ENCODE peak calls at places on chromosomes 1 and 21, in nine cellular contexts. B is heart right ventricle, D is breast epithelium, R is GM12878, C is uterus, X is GM12865, Q is astrocyte, S is Calu3, A is psoas muscle. Z is an unnamed sample.

GRCh38 chr21:33931799-33932390 is 16.3 kb upstream of the ATP5PO start:
- DNase-seq in B (no peak), D (no peak), R (no peak), C (no peak), X (no peak), Q (no peak), S (peak), A (no peak), Z (no peak)

GRCh38 chr1:96236156-96236739 is 485.3 kb upstream of the PTBP2 start:
- DNase-seq in B (no peak), D (no peak), R (no peak), C (peak), X (peak), Q (peak), S (peak), A (no peak), Z (peak)

GRCh38 chr21:28818663-28819278 is 173.9 kb downstream of the LTN1 start:
- DNase-seq in B (no peak), D (no peak), R (no peak), C (no peak), X (no peak), Q (no peak), S (no peak), A (no peak), Z (no peak)

GRCh38 chr1:22379566-22379965 is 72.1 kb upstream of the ZBTB40 start:
- DNase-seq in B (no peak), D (no peak), R (no peak), C (no peak), X (no peak), Q (no peak), S (no peak), A (no peak), Z (no peak)

GRCh38 chr1:8090241-8090702 is 64.2 kb upstream of the ERRFI1 start:
- DNase-seq in B (no peak), D (no peak), R (no peak), C (no peak), X (no peak), Q (peak), S (no peak), A (no peak), Z (no peak)

GRCh38 chr1:219702551-219703215 is 89.8 kb upstream of the ZC3H11B start:
- DNase-seq in B (no peak), D (no peak), R (no peak), C (no peak), X (no peak), Q (peak), S (no peak), A (no peak), Z (no peak)

GRCh38 chr1:234603221-234604204 is 6.5 kb downstream of the IRF2BP2 start:
- DNase-seq in B (no peak), D (no peak), R (no peak), C (no peak), X (no peak), Q (no peak), S (no peak), A (no peak), Z (no peak)

GRCh38 chr1:163069142-163069541 is at the start of gene RGS4:
- DNase-seq in B (peak), D (no peak), R (no peak), C (peak), X (no peak), Q (peak), S (peak), A (peak), Z (peak)

GRCh38 chr1:205920861-205921558 is 22.2 kb downstream of the SLC26A9 start:
- DNase-seq in B (no peak), D (no peak), R (no peak), C (no peak), X (no peak), Q (no peak), S (no peak), A (no peak), Z (no peak)

GRCh38 chr1:93980320-93980744 is 71.1 kb upstream of the GCLM start:
- DNase-seq in B (no peak), D (no peak), R (no peak), C (no peak), X (peak), Q (no peak), S (peak), A (no peak), Z (peak)

GRCh38 chr1:88169144-88169543 is 514.9 kb upstream of the PKN2 start:
- DNase-seq in B (no peak), D (no peak), R (no peak), C (no peak), X (no peak), Q (no peak), S (no peak), A (no peak), Z (no peak)

GRCh38 chr1:8217809-8218208 is 100.1 kb upstream of the SLC45A1 start:
- DNase-seq in B (no peak), D (no peak), R (no peak), C (no peak), X (no peak), Q (no peak), S (no peak), A (no peak), Z (no peak)

GRCh38 chr1:215665212-215665611 is 98.1 kb downstream of the KCTD3 start:
- DNase-seq in B (no peak), D (no peak), R (no peak), C (no peak), X (no peak), Q (peak), S (no peak), A (no peak), Z (no peak)

GRCh38 chr1:24118410-24119242 is 6.7 kb upstream of the MYOM3 start:
- DNase-seq in B (no peak), D (no peak), R (no peak), C (no peak), X (no peak), Q (no peak), S (no peak), A (peak), Z (no peak)

GRCh38 chr1:183278736-183279591 is 92.9 kb downstream of the LAMC2 start:
- DNase-seq in B (no peak), D (no peak), R (no peak), C (no peak), X (no peak), Q (peak), S (no peak), A (no peak), Z (no peak)

GRCh38 chr1:167095368-167095767 is 1.5 kb downstream of the STYXL2 start:
- DNase-seq in B (no peak), D (peak), R (no peak), C (no peak), X (no peak), Q (peak), S (peak), A (no peak), Z (no peak)

GRCh38 chr1:85638412-85638811 is 57.9 kb downstream of the CCN1 start:
- DNase-seq in B (no peak), D (no peak), R (no peak), C (no peak), X (no peak), Q (no peak), S (no peak), A (no peak), Z (no peak)

GRCh38 chr1:34843392-34844251 is 15.9 kb downstream of the SMIM12 start:
- DNase-seq in B (no peak), D (no peak), R (no peak), C (no peak), X (no peak), Q (no peak), S (no peak), A (no peak), Z (peak)

GRCh38 chr1:154717467-154718004 is 109.5 kb upstream of the ADAR start:
- DNase-seq in B (no peak), D (no peak), R (no peak), C (no peak), X (no peak), Q (no peak), S (no peak), A (no peak), Z (no peak)

GRCh38 chr1:3504151-3504822 is 49.8 kb downstream of the ARHGEF16 start:
- DNase-seq in B (no peak), D (no peak), R (no peak), C (peak), X (no peak), Q (peak), S (no peak), A (peak), Z (no peak)

GRCh38 chr1:60978421-60979357 is 103.7 kb upstream of the NFIA start:
- DNase-seq in B (peak), D (no peak), R (peak), C (peak), X (peak), Q (no peak), S (peak), A (peak), Z (peak)

GRCh38 chr1:221794079-221794670 is 52.3 kb upstream of the DUSP10 start:
- DNase-seq in B (no peak), D (no peak), R (peak), C (no peak), X (peak), Q (peak), S (no peak), A (no peak), Z (no peak)

GRCh38 chr1:116503535-116504307 is 67.1 kb downstream of the CD58 start:
- DNase-seq in B (peak), D (no peak), R (no peak), C (no peak), X (peak), Q (no peak), S (no peak), A (no peak), Z (no peak)

GRCh38 chr1:51564124-51564523 is 45.1 kb upstream of the EPS15 start:
- DNase-seq in B (no peak), D (no peak), R (no peak), C (no peak), X (peak), Q (no peak), S (peak), A (no peak), Z (no peak)

GRCh38 chr1:2321258-2321657 is 70.1 kb downstream of the MORN1 start:
- DNase-seq in B (no peak), D (no peak), R (no peak), C (no peak), X (no peak), Q (no peak), S (no peak), A (no peak), Z (no peak)

GRCh38 chr1:206770531-206771352 is at the start of gene IL19:
- DNase-seq in B (no peak), D (no peak), R (no peak), C (no peak), X (peak), Q (peak), S (peak), A (no peak), Z (no peak)

GRCh38 chr1:28925350-28925891 is 11.1 kb downstream of the EPB41 start:
- DNase-seq in B (no peak), D (no peak), R (no peak), C (no peak), X (no peak), Q (no peak), S (no peak), A (no peak), Z (no peak)

GRCh38 chr21:35138665-35139381 is 89.7 kb upstream of the RUNX1 start:
- DNase-seq in B (no peak), D (peak), R (no peak), C (no peak), X (peak), Q (peak), S (peak), A (no peak), Z (no peak)

GRCh38 chr1:243268284-243268653 is 12.4 kb downstream of the SDCCAG8 start:
- DNase-seq in B (no peak), D (no peak), R (no peak), C (no peak), X (no peak), Q (peak), S (no peak), A (no peak), Z (no peak)

GRCh38 chr1:155177192-155177917 is 3.7 kb downstream of the TRIM46 start:
- DNase-seq in B (no peak), D (peak), R (no peak), C (no peak), X (no peak), Q (no peak), S (no peak), A (no peak), Z (peak)

GRCh38 chr1:71464016-71464415 is 383.2 kb upstream of the ZRANB2 start:
- DNase-seq in B (no peak), D (no peak), R (no peak), C (no peak), X (no peak), Q (no peak), S (no peak), A (no peak), Z (no peak)

GRCh38 chr1:82377201-82377884 is 576.6 kb downstream of the ADGRL2 start:
- DNase-seq in B (no peak), D (no peak), R (no peak), C (no peak), X (no peak), Q (peak), S (no peak), A (no peak), Z (no peak)

GRCh38 chr1:162982364-162982763 is 86.8 kb upstream of the RGS4 start:
- DNase-seq in B (no peak), D (no peak), R (no peak), C (no peak), X (no peak), Q (no peak), S (no peak), A (no peak), Z (no peak)

GRCh38 chr1:197902131-197902453 is 338 bp upstream of the C1orf53 start:
- DNase-seq in B (no peak), D (no peak), R (no peak), C (no peak), X (no peak), Q (no peak), S (no peak), A (no peak), Z (no peak)

GRCh38 chr1:66690666-66691381 is 61.4 kb upstream of the DYNLT5 start:
- DNase-seq in B (no peak), D (no peak), R (no peak), C (no peak), X (no peak), Q (no peak), S (no peak), A (no peak), Z (no peak)

GRCh38 chr1:40949563-40949962 is 29.9 kb upstream of the CTPS1 start:
- DNase-seq in B (no peak), D (no peak), R (no peak), C (no peak), X (no peak), Q (no peak), S (no peak), A (no peak), Z (no peak)

GRCh38 chr1:40951943-40952743 is 27.4 kb upstream of the CTPS1 start:
- DNase-seq in B (peak), D (peak), R (no peak), C (peak), X (peak), Q (no peak), S (peak), A (peak), Z (peak)

GRCh38 chr1:40956397-40956796 is 23.1 kb upstream of the CTPS1 start:
- DNase-seq in B (no peak), D (no peak), R (no peak), C (no peak), X (no peak), Q (no peak), S (no peak), A (no peak), Z (no peak)

GRCh38 chr1:40955266-40955665 is 24.2 kb upstream of the CTPS1 start:
- DNase-seq in B (no peak), D (no peak), R (no peak), C (no peak), X (no peak), Q (no peak), S (peak), A (no peak), Z (no peak)

DNA sequence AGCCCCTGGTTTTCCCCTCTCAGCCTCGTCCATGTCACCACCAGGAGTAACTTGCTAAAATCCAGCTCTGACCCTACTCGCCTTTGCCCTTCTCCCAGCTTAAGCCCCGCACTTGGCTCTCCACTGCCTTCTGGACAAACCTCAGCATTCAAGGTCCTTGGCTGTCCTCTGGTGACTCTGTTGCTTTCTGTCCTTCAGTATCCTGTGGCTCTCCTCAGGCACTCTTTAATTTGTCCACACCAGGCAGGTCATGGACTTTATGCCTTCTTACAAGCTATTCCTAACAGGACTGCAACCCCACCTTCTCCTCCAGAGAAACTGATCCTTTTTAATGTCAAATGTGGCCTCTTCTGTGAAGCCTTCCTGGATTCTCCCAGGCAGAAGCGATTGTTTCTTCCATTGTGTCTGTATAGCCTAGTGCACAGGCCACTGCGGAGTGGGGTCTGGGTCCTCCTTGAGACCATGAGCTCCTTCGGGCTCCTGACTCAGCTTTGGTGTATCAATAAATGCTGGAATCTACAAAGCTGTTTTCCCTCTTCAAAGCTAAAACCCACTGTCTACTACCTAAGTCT is 26.7 kb upstream of the CTPS1 start:
- DNase-seq in B (no peak), D (no peak), R (no peak), C (no peak), X (no peak), Q (no peak), S (no peak), A (no peak), Z (no peak)
- TF ChIP-seq CTCF in B (peak), D (peak), R (no peak), C (no peak), X (no peak), Q (no peak), S (no peak), A (no peak), Z (no peak)

DNA sequence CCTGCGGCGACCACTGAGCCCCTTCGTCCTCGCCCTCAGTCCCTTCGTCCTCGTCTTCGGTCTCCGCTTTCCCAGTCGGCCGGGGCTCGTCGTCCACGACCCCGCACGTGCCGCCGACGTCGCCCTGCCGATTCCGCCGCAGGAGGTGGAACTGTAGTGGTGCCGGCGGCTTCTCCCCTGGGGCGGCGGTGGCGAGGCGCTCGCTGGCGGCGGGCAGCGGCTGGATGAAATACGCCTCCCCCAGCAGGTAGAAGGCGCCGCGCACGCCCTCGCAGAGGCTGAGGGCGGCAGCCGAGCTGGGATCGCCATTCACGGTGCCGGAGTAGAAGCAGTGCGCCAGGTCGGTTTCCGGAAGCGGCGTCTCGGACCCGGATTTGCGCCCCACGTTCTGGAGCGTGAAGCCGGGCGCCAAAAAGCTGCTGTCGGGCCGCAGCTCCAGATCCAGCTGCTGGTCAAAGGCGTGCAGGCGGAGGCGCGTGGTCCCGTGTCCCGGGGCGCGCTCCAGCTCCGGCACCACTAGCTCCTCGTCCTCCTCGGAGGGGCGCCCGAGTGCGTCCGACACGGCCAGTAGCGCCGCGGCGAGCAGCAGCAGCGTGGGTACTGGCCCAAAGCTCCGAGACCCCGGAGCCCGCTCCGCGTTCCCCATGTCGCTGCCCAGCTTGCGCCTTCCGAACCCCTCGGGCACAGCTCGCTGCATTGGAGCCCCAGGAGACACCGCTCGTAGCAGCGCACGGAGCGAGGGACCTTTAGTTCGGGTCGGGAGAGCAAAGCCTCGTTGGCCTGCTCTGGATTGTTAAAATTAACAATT is 747 bp downstream of the ADAMTS1 start:
- DNase-seq in B (peak), D (peak), R (no peak), C (peak), X (no peak), Q (peak), S (peak), A (peak), Z (peak)
- TF ChIP-seq CTCF in B (no peak), D (no peak), R (no peak), C (no peak), X (no peak), Q (no peak), S (no peak), A (no peak), Z (no peak)

GRCh38 chr1:160744287-160744857 is 5.3 kb downstream of the SLAMF7 start:
- DNase-seq in B (no peak), D (no peak), R (peak), C (no peak), X (peak), Q (no peak), S (no peak), A (no peak), Z (no peak)

GRCh38 chr1:160748877-160749269 is 9.8 kb downstream of the SLAMF7 start:
- DNase-seq in B (no peak), D (no peak), R (no peak), C (no peak), X (no peak), Q (no peak), S (peak), A (no peak), Z (no peak)

GRCh38 chr1:160748182-160748876 is 9.3 kb downstream of the SLAMF7 start:
- DNase-seq in B (no peak), D (no peak), R (no peak), C (no peak), X (peak), Q (no peak), S (no peak), A (no peak), Z (no peak)

GRCh38 chr1:160747717-160748116 is 8.7 kb downstream of the SLAMF7 start:
- DNase-seq in B (no peak), D (no peak), R (no peak), C (no peak), X (no peak), Q (no peak), S (no peak), A (no peak), Z (no peak)

GRCh38 chr1:160746870-160747500 is 7.9 kb downstream of the SLAMF7 start:
- DNase-seq in B (no peak), D (no peak), R (no peak), C (no peak), X (no peak), Q (no peak), S (peak), A (no peak), Z (no peak)
- TF ChIP-seq CTCF in B (no peak), D (no peak), R (no peak), C (no peak), X (no peak), Q (no peak), S (no peak), A (no peak), Z (no peak)

GRCh38 chr1:239914827-239915231 is 176.9 kb upstream of the FMN2 start:
- DNase-seq in B (no peak), D (no peak), R (no peak), C (no peak), X (no peak), Q (peak), S (no peak), A (no peak), Z (no peak)
- TF ChIP-seq CTCF in B (no peak), D (no peak), R (no peak), C (no peak), X (no peak), Q (peak), S (no peak), A (no peak), Z (no peak)

GRCh38 chr1:41444796-41445195 is 39.7 kb downstream of the EDN2 start:
- DNase-seq in B (no peak), D (no peak), R (no peak), C (no peak), X (no peak), Q (no peak), S (no peak), A (no peak), Z (no peak)

GRCh38 chr1:41446851-41447610 is 37.5 kb downstream of the EDN2 start:
- DNase-seq in B (no peak), D (no peak), R (no peak), C (no peak), X (no peak), Q (no peak), S (no peak), A (no peak), Z (no peak)

GRCh38 chr1:41442697-41443251 is 41.7 kb downstream of the EDN2 start:
- DNase-seq in B (no peak), D (peak), R (no peak), C (peak), X (no peak), Q (peak), S (no peak), A (no peak), Z (no peak)

GRCh38 chr1:41440321-41441090 is 44.0 kb downstream of the EDN2 start:
- DNase-seq in B (no peak), D (no peak), R (no peak), C (no peak), X (no peak), Q (no peak), S (no peak), A (no peak), Z (no peak)

GRCh38 chr1:41444246-41444645 is 40.2 kb downstream of the EDN2 start:
- DNase-seq in B (no peak), D (no peak), R (no peak), C (no peak), X (no peak), Q (no peak), S (no peak), A (no peak), Z (no peak)
- TF ChIP-seq CTCF in B (no peak), D (no peak), R (no peak), C (no peak), X (peak), Q (peak), S (no peak), A (no peak), Z (peak)

GRCh38 chr1:153312569-153313186 is at the start of gene PGLYRP3:
- DNase-seq in B (no peak), D (no peak), R (no peak), C (no peak), X (no peak), Q (no peak), S (peak), A (no peak), Z (no peak)
- TF ChIP-seq CTCF in B (no peak), D (no peak), R (peak), C (no peak), X (no peak), Q (no peak), S (no peak), A (no peak), Z (no peak)

GRCh38 chr1:181476581-181476980 is 6.7 kb upstream of the CACNA1E start:
- DNase-seq in B (no peak), D (no peak), R (no peak), C (no peak), X (no peak), Q (no peak), S (no peak), A (no peak), Z (no peak)
- TF ChIP-seq CTCF in B (no peak), D (no peak), R (no peak), C (no peak), X (no peak), Q (no peak), S (no peak), A (no peak), Z (no peak)

Z was measured in endothelial cell.